ENCODE peak calls at places on chromosomes 13 and 19, in four cellular contexts. W is CD4-positive, alpha-beta memory T cell; U is CD8-positive, alpha-beta memory T cell; B is DND-41. S is an unnamed sample. For H3K4me1, the result is how much of the 10 kb centered on the place peaks cover.

GRCh38 chr13:70457474-70457873 is 349.2 kb upstream of the KLHL1 start:
- DNase-seq in W (no peak), U (no peak), B (no peak), S (no peak)

GRCh38 chr13:31101511-31102170 is 60.1 kb downstream of the HSPH1 start:
- DNase-seq in W (no peak), U (no peak), B (no peak), S (no peak)

GRCh38 chr19:21022996-21023395 is 2.5 kb downstream of the ZNF430 start:
- DNase-seq in W (no peak), U (no peak), B (peak), S (no peak)

GRCh38 chr19:50214699-50215543 is 11.5 kb downstream of the MYH14 start:
- DNase-seq in W (no peak), U (no peak), B (no peak), S (no peak)

GRCh38 chr19:1699386-1699785 is 47.0 kb upstream of the TCF3 start:
- DNase-seq in W (no peak), U (no peak), B (no peak), S (no peak)

GRCh38 chr19:58097783-58098681 is at the start of gene ZSCAN18:
- DNase-seq in W (peak), U (peak), B (peak), S (peak)

GRCh38 chr13:102978168-102978567 is 88.0 kb downstream of the SLC10A2 start:
- DNase-seq in W (no peak), U (no peak), B (no peak), S (no peak)

GRCh38 chr19:55353803-55354697 is 469 bp downstream of the COX6B2 start:
- DNase-seq in W (peak), U (peak), B (no peak), S (peak)

GRCh38 chr19:56347163-56347778 is 32.6 kb upstream of the ZSCAN5A start:
- DNase-seq in W (no peak), U (no peak), B (no peak), S (no peak)

GRCh38 chr19:42199440-42200115 is 17.9 kb downstream of the DEDD2 start:
- DNase-seq in W (peak), U (peak), B (peak), S (no peak)

GRCh38 chr13:60836821-60837220 is 439.8 kb downstream of the TDRD3 start:
- DNase-seq in W (no peak), U (no peak), B (no peak), S (no peak)

GRCh38 chr13:49567501-49567900 is 17.9 kb downstream of the RCBTB1 start:
- DNase-seq in W (no peak), U (no peak), B (no peak), S (no peak)

GRCh38 chr19:52785506-52785905 is 1.1 kb downstream of the ZNF600 start:
- DNase-seq in W (no peak), U (no peak), B (no peak), S (no peak)

GRCh38 chr13:35961461-35962220 is 169.5 kb downstream of the DCLK1 start:
- DNase-seq in W (no peak), U (no peak), B (no peak), S (no peak)

GRCh38 chr13:44688652-44689051 is 112.5 kb upstream of the TSC22D1 start:
- DNase-seq in W (no peak), U (no peak), B (no peak), S (no peak)

GRCh38 chr13:44686478-44687071 is 110.4 kb upstream of the TSC22D1 start:
- DNase-seq in W (no peak), U (no peak), B (no peak), S (no peak)

GRCh38 chr13:44693156-44693826 is 117.2 kb upstream of the TSC22D1 start:
- DNase-seq in W (no peak), U (no peak), B (no peak), S (no peak)

GRCh38 chr13:44692173-44692713 is 116.1 kb upstream of the TSC22D1 start:
- DNase-seq in W (no peak), U (no peak), B (no peak), S (no peak)

GRCh38 chr13:44690376-44690775 is 114.2 kb upstream of the TSC22D1 start:
- DNase-seq in W (no peak), U (no peak), B (no peak), S (no peak)
- H3K4me1 ChIP-seq in W (under half), U (under half), B (under half), S (under half)

DNA sequence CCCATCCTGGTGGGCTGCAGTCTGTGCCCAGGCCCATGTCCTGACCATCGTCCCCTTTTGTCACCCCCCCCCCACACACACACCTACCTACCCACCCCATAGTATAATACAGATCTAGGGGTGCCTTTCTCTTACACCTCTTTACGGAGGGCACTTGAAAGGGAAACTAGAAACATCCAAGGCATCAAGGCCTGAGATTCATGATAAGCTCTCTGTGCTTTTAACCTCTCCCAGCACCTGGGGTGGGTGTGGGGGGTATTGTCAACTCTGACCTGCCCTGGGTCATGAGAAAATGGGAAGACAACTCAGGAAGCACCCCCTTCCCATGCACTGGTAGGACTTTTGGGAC is 1.6 kb downstream of the BICRA start:
- DNase-seq in W (no peak), U (no peak), B (no peak), S (no peak)
- H3K4me1 ChIP-seq in W (under half), U (under half), B (under half), S (under half)

GRCh38 chr19:18089726-18090125 is 3.0 kb upstream of the IL12RB1 start:
- DNase-seq in W (no peak), U (no peak), B (no peak), S (no peak)

GRCh38 chr19:18090545-18091216 is 3.9 kb upstream of the IL12RB1 start:
- DNase-seq in W (no peak), U (no peak), B (no peak), S (no peak)

GRCh38 chr19:18093439-18094161 is 4.0 kb upstream of the MAST3 start:
- DNase-seq in W (no peak), U (no peak), B (no peak), S (no peak)

GRCh38 chr19:18086590-18087138 is at the start of gene IL12RB1:
- DNase-seq in W (peak), U (peak), B (peak), S (peak)

GRCh38 chr19:18091217-18091608 is 4.5 kb upstream of the IL12RB1 start:
- DNase-seq in W (peak), U (peak), B (peak), S (peak)
- H3K4me1 ChIP-seq in W (half or more), U (half or more), B (under half), S (half or more)

DNA sequence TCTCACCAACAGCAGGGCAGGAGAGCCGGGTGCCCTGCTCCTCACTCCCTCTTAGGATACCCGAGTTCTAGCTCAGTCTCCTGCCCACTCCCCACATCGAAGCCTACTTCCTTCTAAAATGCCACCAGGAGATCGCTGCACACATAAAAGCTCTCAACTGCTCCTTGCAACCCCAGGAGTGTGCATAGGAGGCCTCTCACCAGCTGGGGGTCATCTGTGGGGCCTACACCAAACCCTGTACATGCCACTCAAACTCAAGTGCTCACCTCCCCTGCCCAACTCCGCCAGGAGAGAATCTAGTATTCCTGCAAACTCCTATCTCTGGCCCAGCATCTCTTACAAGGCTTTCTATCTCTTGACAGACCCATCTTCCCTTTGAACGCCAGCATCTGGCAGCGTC is 2.8 kb downstream of the SGTA start:
- DNase-seq in W (no peak), U (no peak), B (no peak), S (no peak)
- H3K4me1 ChIP-seq in W (half or more), U (under half), B (half or more), S (under half)

GRCh38 chr19:35903550-35904179 is 1.3 kb downstream of the HCST start:
- DNase-seq in W (peak), U (peak), B (peak), S (peak)

GRCh38 chr19:35899547-35900214 is 659 bp downstream of the NFKBID start:
- DNase-seq in W (peak), U (peak), B (peak), S (peak)

GRCh38 chr19:35902870-35903475 is 644 bp downstream of the HCST start:
- DNase-seq in W (no peak), U (no peak), B (no peak), S (no peak)

GRCh38 chr19:35901854-35902661 is at the start of gene HCST:
- DNase-seq in W (peak), U (peak), B (peak), S (peak)

GRCh38 chr19:35901055-35901644 is 810 bp upstream of the NFKBID start:
- DNase-seq in W (no peak), U (no peak), B (no peak), S (no peak)
- H3K4me1 ChIP-seq in W (half or more), U (half or more), B (half or more), S (under half)

DNA sequence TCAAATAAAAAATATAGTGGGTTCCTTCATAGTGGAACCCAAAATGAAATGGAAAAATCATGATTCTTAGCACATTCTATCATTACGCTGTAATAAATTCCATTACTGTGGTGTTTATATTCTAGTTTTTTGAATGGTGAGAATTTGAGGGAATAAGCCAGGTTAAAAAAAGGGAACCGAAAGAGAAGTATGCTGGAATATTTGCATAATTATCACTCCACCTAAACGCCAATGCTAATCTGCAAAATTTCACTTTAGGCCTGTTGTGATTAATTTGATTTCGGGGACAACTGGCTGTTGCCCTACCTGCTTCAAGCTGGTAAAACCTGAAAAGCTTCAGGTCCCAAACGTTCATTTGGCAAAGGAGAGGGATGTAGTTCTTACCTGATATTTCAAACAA is 32.1 kb upstream of the SCEL start:
- DNase-seq in W (no peak), U (no peak), B (no peak), S (no peak)
- H3K4me1 ChIP-seq in W (under half), U (under half), B (under half), S (under half)

DNA sequence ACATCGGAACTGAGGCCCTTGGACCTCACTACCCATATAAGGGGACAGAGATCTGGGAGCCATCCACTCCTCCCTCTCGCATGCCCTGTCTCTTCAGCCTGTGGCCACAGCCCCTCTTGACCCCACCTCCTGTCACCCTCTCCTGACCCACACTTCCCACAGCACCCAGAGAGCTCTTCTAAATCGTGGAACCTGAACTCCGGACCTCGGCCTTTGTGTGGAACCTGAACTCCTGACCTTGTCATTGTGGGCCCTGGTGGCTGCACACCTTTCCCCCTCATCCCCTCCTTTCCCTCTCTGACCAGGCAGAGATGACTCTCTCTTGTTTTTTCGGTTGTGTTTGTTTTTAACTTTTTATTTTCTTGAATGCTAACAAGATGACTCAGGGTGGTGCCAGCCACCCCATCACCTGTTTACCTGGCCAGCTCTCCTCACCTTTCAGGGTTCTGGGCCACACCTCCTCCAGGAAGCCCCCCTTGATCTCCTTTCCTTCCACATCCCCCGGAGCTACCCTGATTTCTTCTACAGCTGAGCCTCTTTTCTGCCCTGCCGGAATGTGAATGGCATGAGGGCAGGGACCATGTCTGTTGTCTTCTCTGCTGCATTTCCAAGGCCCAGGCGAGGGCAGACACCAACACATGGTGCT is 5.1 kb downstream of the MRPL4 start:
- DNase-seq in W (no peak), U (no peak), B (no peak), S (no peak)
- H3K4me1 ChIP-seq in W (under half), U (under half), B (under half), S (under half)

GRCh38 chr13:106498571-106498970 is 36.9 kb downstream of the EFNB2 start:
- DNase-seq in W (no peak), U (no peak), B (peak), S (no peak)

GRCh38 chr13:106497079-106497478 is 38.4 kb downstream of the EFNB2 start:
- DNase-seq in W (no peak), U (no peak), B (no peak), S (no peak)

GRCh38 chr13:106493569-106493968 is 41.9 kb downstream of the EFNB2 start:
- DNase-seq in W (no peak), U (no peak), B (peak), S (no peak)

GRCh38 chr13:106498158-106498557 is 37.3 kb downstream of the EFNB2 start:
- DNase-seq in W (no peak), U (no peak), B (no peak), S (no peak)

GRCh38 chr13:106496072-106496997 is 39.1 kb downstream of the EFNB2 start:
- DNase-seq in W (no peak), U (no peak), B (no peak), S (no peak)
- H3K4me1 ChIP-seq in W (under half), U (under half), B (half or more), S (under half)

GRCh38 chr19:8452446-8453123 is 7.8 kb downstream of the HNRNPM start:
- DNase-seq in W (no peak), U (no peak), B (no peak), S (no peak)

GRCh38 chr19:8451377-8451776 is 6.6 kb downstream of the HNRNPM start:
- DNase-seq in W (no peak), U (no peak), B (no peak), S (no peak)

GRCh38 chr19:8449830-8450229 is 5.1 kb downstream of the HNRNPM start:
- DNase-seq in W (no peak), U (no peak), B (no peak), S (no peak)

GRCh38 chr19:8453616-8454015 is 8.8 kb downstream of the HNRNPM start:
- DNase-seq in W (no peak), U (no peak), B (no peak), S (no peak)

GRCh38 chr19:8451885-8452284 is 7.1 kb downstream of the HNRNPM start:
- DNase-seq in W (no peak), U (no peak), B (no peak), S (no peak)
- H3K4me1 ChIP-seq in W (half or more), U (half or more), B (under half), S (half or more)

GRCh38 chr19:518292-519231 is 11.3 kb downstream of the TPGS1 start:
- DNase-seq in W (peak), U (no peak), B (no peak), S (peak)
- H3K4me1 ChIP-seq in W (under half), U (under half), B (under half), S (under half)